ENCODE peak calls at places on chromosomes 1 and 21, in nine cellular contexts. L is stromal cell of bone marrow; Q is CD8-positive, alpha-beta T cell; R is activated effector memory CD4-positive, alpha-beta T cell treated with anti-CD3 and anti-CD28 coated beads, Interleukin-2, amount 50 U/mL, for 16 hours; D is fibroblast of lung; Z is cardiac muscle cell; U is posterior cingulate gyrus; T is stomach; V is kidney glomerular epithelial cell. A is an unnamed sample.

GRCh38 chr1:203360772-203361171 is 9.8 kb upstream of the FMOD start:
- DNase-seq in L (no peak), Q (no peak), R (no peak), D (no peak), Z (no peak), U (no peak), T (no peak), V (no peak), A (no peak)

GRCh38 chr1:232547938-232548484 is 81.9 kb downstream of the SIPA1L2 start:
- DNase-seq in L (no peak), Q (no peak), R (no peak), D (no peak), Z (no peak), U (no peak), T (no peak), V (no peak), A (no peak)

GRCh38 chr1:90821152-90821792 is 104.2 kb upstream of the BARHL2 start:
- DNase-seq in L (no peak), Q (no peak), R (no peak), D (peak), Z (no peak), U (no peak), T (no peak), V (peak), A (no peak)

GRCh38 chr1:114235956-114236355 is 82.3 kb upstream of the SYT6 start:
- DNase-seq in L (no peak), Q (no peak), R (no peak), D (no peak), Z (peak), U (no peak), T (no peak), V (no peak), A (no peak)

GRCh38 chr1:53130878-53131589 is 11.4 kb downstream of the SLC1A7 start:
- DNase-seq in L (no peak), Q (no peak), R (peak), D (no peak), Z (no peak), U (no peak), T (no peak), V (no peak), A (no peak)

GRCh38 chr1:55057270-55057955 is 18.1 kb downstream of the PCSK9 start:
- DNase-seq in L (no peak), Q (no peak), R (no peak), D (no peak), Z (no peak), U (no peak), T (no peak), V (no peak), A (no peak)

GRCh38 chr1:206729507-206729906 is 41.1 kb upstream of the IL19 start:
- DNase-seq in L (no peak), Q (no peak), R (no peak), D (no peak), Z (no peak), U (no peak), T (peak), V (no peak), A (no peak)

GRCh38 chr1:1630191-1630964 is 1.6 kb upstream of the MMP23B start:
- DNase-seq in L (no peak), Q (peak), R (peak), D (peak), Z (peak), U (peak), T (peak), V (no peak), A (no peak)

GRCh38 chr1:54331091-54331772 is 75.0 kb downstream of the SSBP3 start:
- DNase-seq in L (no peak), Q (no peak), R (no peak), D (peak), Z (no peak), U (no peak), T (no peak), V (no peak), A (no peak)

GRCh38 chr1:33634806-33635205 is 162.4 kb downstream of the ZSCAN20 start:
- DNase-seq in L (no peak), Q (no peak), R (no peak), D (peak), Z (peak), U (no peak), T (peak), V (peak), A (no peak)

GRCh38 chr1:27360159-27361043 is 6.4 kb downstream of the MAP3K6 start:
- DNase-seq in L (no peak), Q (peak), R (peak), D (no peak), Z (peak), U (no peak), T (no peak), V (no peak), A (no peak)

GRCh38 chr21:44326716-44327602 is 12.2 kb downstream of the CFAP410 start:
- DNase-seq in L (no peak), Q (no peak), R (no peak), D (no peak), Z (no peak), U (no peak), T (no peak), V (no peak), A (no peak)

GRCh38 chr1:39107891-39108290 is 81.7 kb downstream of the NDUFS5 start:
- DNase-seq in L (no peak), Q (no peak), R (no peak), D (no peak), Z (no peak), U (no peak), T (no peak), V (no peak), A (no peak)

GRCh38 chr1:24875976-24876609 is 54.0 kb downstream of the RUNX3 start:
- DNase-seq in L (no peak), Q (no peak), R (peak), D (no peak), Z (no peak), U (no peak), T (no peak), V (no peak), A (no peak)